ENCODE peak calls at places on chromosomes 7 and 10, in six cellular contexts. A, E, W, K, F and L are unnamed samples.

GRCh38 chr10:71431945-71432905 is 35.5 kb downstream of the CDH23 start:
- DNase-seq in A (no peak), W (peak), E (no peak), K (no peak), F (peak), L (no peak)

GRCh38 chr10:85642421-85643170 is 724.0 kb downstream of the GRID1 start:
- DNase-seq in W (peak), E (no peak), K (peak), A (no peak), F (no peak), L (no peak)

GRCh38 chr7:106959753-106960152 is 84.8 kb upstream of the PRKAR2B start:
- DNase-seq in W (peak), E (no peak), A (no peak), K (no peak), F (peak), L (no peak)

GRCh38 chr7:12715372-12716133 is 28.1 kb downstream of the ARL4A start:
- DNase-seq in E (peak), F (peak), W (peak), K (peak), A (peak), L (peak)

GRCh38 chr10:59129867-59130266 is 46.6 kb upstream of the PHYHIPL start:
- DNase-seq in F (no peak), W (no peak), K (no peak), E (no peak), A (no peak), L (no peak)

GRCh38 chr7:146492017-146492416 is 375.4 kb downstream of the CNTNAP2 start:
- DNase-seq in E (no peak), K (no peak), W (no peak), F (no peak), A (no peak), L (no peak)

GRCh38 chr7:1539346-1540321 is 9.1 kb downstream of the MAFK start:
- DNase-seq in W (no peak), E (no peak), K (peak), F (no peak), A (no peak), L (no peak)

GRCh38 chr7:111894518-111894917 is 311.7 kb downstream of the DOCK4 start:
- DNase-seq in E (no peak), A (no peak), K (no peak), W (no peak), F (no peak), L (no peak)

GRCh38 chr7:130921391-130922180 is 187.6 kb upstream of the KLF14 start:
- DNase-seq in A (no peak), E (no peak), W (no peak), F (peak), K (peak), L (peak)

GRCh38 chr10:7887417-7887816 is 69.1 kb downstream of the TAF3 start:
- DNase-seq in A (no peak), E (no peak), F (no peak), K (no peak), W (no peak), L (no peak)

GRCh38 chr7:47762207-47762606 is 180.3 kb upstream of the TNS3 start:
- DNase-seq in E (no peak), F (no peak), W (no peak), K (no peak), A (no peak), L (no peak)
- H3K27ac ChIP-seq in E (no peak), F (no peak), W (no peak), K (no peak), A (no peak), L (no peak)

GRCh38 chr10:43689618-43689954 is 40.9 kb upstream of the ZNF32 start:
- DNase-seq in A (peak), E (no peak), W (peak), F (peak), K (peak), L (no peak)
- H3K27ac ChIP-seq in A (peak), E (peak), W (no peak), F (no peak), K (no peak), L (no peak)

DNA sequence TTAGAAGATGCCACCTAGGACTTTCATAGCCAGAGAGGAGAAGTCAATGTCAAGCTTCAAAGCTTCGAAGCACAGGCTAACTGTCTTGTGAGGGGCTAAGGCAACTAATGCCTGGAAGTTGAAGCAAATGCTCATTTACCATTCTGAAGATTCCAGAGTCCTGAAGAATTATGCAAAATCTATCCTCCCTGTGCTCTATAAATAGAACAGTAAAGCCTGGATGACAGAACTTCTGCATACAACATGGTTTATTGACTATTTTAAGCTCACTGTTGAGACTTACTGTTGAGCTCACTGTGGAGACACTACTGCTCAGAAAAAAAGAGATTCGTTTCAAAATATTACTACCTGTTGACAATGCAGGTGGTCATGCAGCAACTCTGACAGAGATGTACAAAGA is 28.6 kb downstream of the TNS3 start:
- DNase-seq in W (no peak), E (no peak), K (peak), F (no peak), A (no peak), L (no peak)
- H3K27ac ChIP-seq in W (no peak), E (no peak), K (peak), F (no peak), A (no peak), L (no peak)

GRCh38 chr10:80324086-80324485 is 32.5 kb downstream of the DYDC1 start:
- DNase-seq in A (no peak), F (no peak), W (no peak), E (no peak), K (peak), L (no peak)

GRCh38 chr10:80324891-80325364 is 31.6 kb downstream of the DYDC1 start:
- DNase-seq in W (peak), E (no peak), K (no peak), F (peak), A (no peak), L (no peak)

GRCh38 chr10:80322158-80322557 is 32.7 kb upstream of the MAT1A start:
- DNase-seq in W (no peak), E (no peak), F (no peak), A (no peak), K (no peak), L (no peak)

GRCh38 chr10:80322711-80323110 is 33.3 kb upstream of the MAT1A start:
- DNase-seq in F (no peak), A (no peak), K (no peak), W (no peak), E (no peak), L (no peak)

GRCh38 chr10:80323298-80323697 is 33.3 kb downstream of the DYDC1 start:
- DNase-seq in W (no peak), K (no peak), E (no peak), F (peak), A (no peak), L (no peak)
- H3K27ac ChIP-seq in W (no peak), K (no peak), E (no peak), F (no peak), A (no peak), L (no peak)

GRCh38 chr10:92571649-92572048 is 2.2 kb downstream of the IDE start:
- DNase-seq in A (no peak), K (peak), W (no peak), E (no peak), F (no peak), L (no peak)
- H3K27ac ChIP-seq in A (no peak), K (no peak), W (no peak), E (no peak), F (no peak), L (no peak)